ENCODE peak calls at places on chromosomes 1 and 21, in five cellular contexts. One of them, this sample, is unnamed.

GRCh38 chr21:36504067-36505058 is 24.4 kb upstream of the CLDN14 start:
- DNase-seq in activated T-helper 1 cell treated with anti-CD3 and anti-CD28 coated beads, Interleukin-12 subunit alpha, Interleukin-12 subunit beta, Interleukin-2, Interleukin-4 antibody, amounts not matched to agents 30 ng/mL and 10 ng/mL and 1 ng/mL, durations not matched to agents 14 hours and 24 hours and 36 hours: no peak
- DNase-seq in left cardiac atrium: no peak
- DNase-seq in NCI-H146: peak; percentile 30
- DNase-seq in germinal center: peak; percentile 24
- DNase-seq in this sample: no peak

GRCh38 chr1:183575606-183576005 is 14.7 kb downstream of the NCF2 start:
- DNase-seq in germinal center: no peak
- DNase-seq in NCI-H146: no peak
- DNase-seq in left cardiac atrium: no peak
- DNase-seq in activated T-helper 1 cell treated with anti-CD3 and anti-CD28 coated beads, Interleukin-12 subunit alpha, Interleukin-12 subunit beta, Interleukin-2, Interleukin-4 antibody, amounts not matched to agents 30 ng/mL and 10 ng/mL and 1 ng/mL, durations not matched to agents 14 hours and 24 hours and 36 hours: no peak
- DNase-seq in this sample: no peak

GRCh38 chr1:236063919-236064673 is 794 bp downstream of the NID1 start:
- DNase-seq in NCI-H146: peak; percentile 23
- DNase-seq in germinal center: peak; percentile 10
- DNase-seq in left cardiac atrium: peak; percentile 64
- DNase-seq in activated T-helper 1 cell treated with anti-CD3 and anti-CD28 coated beads, Interleukin-12 subunit alpha, Interleukin-12 subunit beta, Interleukin-2, Interleukin-4 antibody, amounts not matched to agents 30 ng/mL and 10 ng/mL and 1 ng/mL, durations not matched to agents 14 hours and 24 hours and 36 hours: no peak
- DNase-seq in this sample: peak; percentile 51

GRCh38 chr1:8343464-8344001 is 25.6 kb downstream of the SLC45A1 start:
- DNase-seq in germinal center: no peak
- DNase-seq in activated T-helper 1 cell treated with anti-CD3 and anti-CD28 coated beads, Interleukin-12 subunit alpha, Interleukin-12 subunit beta, Interleukin-2, Interleukin-4 antibody, amounts not matched to agents 30 ng/mL and 10 ng/mL and 1 ng/mL, durations not matched to agents 14 hours and 24 hours and 36 hours: no peak
- DNase-seq in left cardiac atrium: peak; percentile 81
- DNase-seq in NCI-H146: no peak
- DNase-seq in this sample: peak; percentile 95

GRCh38 chr1:53274026-53274425 is 35.7 kb upstream of the MAGOH start:
- DNase-seq in activated T-helper 1 cell treated with anti-CD3 and anti-CD28 coated beads, Interleukin-12 subunit alpha, Interleukin-12 subunit beta, Interleukin-2, Interleukin-4 antibody, amounts not matched to agents 30 ng/mL and 10 ng/mL and 1 ng/mL, durations not matched to agents 14 hours and 24 hours and 36 hours: no peak
- DNase-seq in germinal center: no peak
- DNase-seq in left cardiac atrium: no peak
- DNase-seq in NCI-H146: no peak
- DNase-seq in this sample: no peak

GRCh38 chr1:112852276-112852675 is 103.7 kb downstream of the SLC16A1 start:
- DNase-seq in left cardiac atrium: no peak
- DNase-seq in germinal center: no peak
- DNase-seq in NCI-H146: peak; percentile 96
- DNase-seq in activated T-helper 1 cell treated with anti-CD3 and anti-CD28 coated beads, Interleukin-12 subunit alpha, Interleukin-12 subunit beta, Interleukin-2, Interleukin-4 antibody, amounts not matched to agents 30 ng/mL and 10 ng/mL and 1 ng/mL, durations not matched to agents 14 hours and 24 hours and 36 hours: no peak
- DNase-seq in this sample: no peak

GRCh38 chr1:104868794-104869193 is 1119.1 kb downstream of the AMY1C start:
- DNase-seq in germinal center: no peak
- DNase-seq in activated T-helper 1 cell treated with anti-CD3 and anti-CD28 coated beads, Interleukin-12 subunit alpha, Interleukin-12 subunit beta, Interleukin-2, Interleukin-4 antibody, amounts not matched to agents 30 ng/mL and 10 ng/mL and 1 ng/mL, durations not matched to agents 14 hours and 24 hours and 36 hours: no peak
- DNase-seq in NCI-H146: no peak
- DNase-seq in left cardiac atrium: no peak
- DNase-seq in this sample: no peak

GRCh38 chr1:3776231-3777030 is 3.9 kb downstream of the SMIM1 start:
- DNase-seq in left cardiac atrium: no peak
- DNase-seq in NCI-H146: no peak
- DNase-seq in germinal center: no peak
- DNase-seq in activated T-helper 1 cell treated with anti-CD3 and anti-CD28 coated beads, Interleukin-12 subunit alpha, Interleukin-12 subunit beta, Interleukin-2, Interleukin-4 antibody, amounts not matched to agents 30 ng/mL and 10 ng/mL and 1 ng/mL, durations not matched to agents 14 hours and 24 hours and 36 hours: no peak
- DNase-seq in this sample: no peak

GRCh38 chr1:232046531-232047283 is 420.1 kb downstream of the DISC1 start:
- DNase-seq in left cardiac atrium: no peak
- DNase-seq in activated T-helper 1 cell treated with anti-CD3 and anti-CD28 coated beads, Interleukin-12 subunit alpha, Interleukin-12 subunit beta, Interleukin-2, Interleukin-4 antibody, amounts not matched to agents 30 ng/mL and 10 ng/mL and 1 ng/mL, durations not matched to agents 14 hours and 24 hours and 36 hours: no peak
- DNase-seq in NCI-H146: no peak
- DNase-seq in germinal center: no peak
- DNase-seq in this sample: no peak

GRCh38 chr1:55107111-55107510 is 67.8 kb downstream of the PCSK9 start:
- DNase-seq in left cardiac atrium: no peak
- DNase-seq in germinal center: no peak
- DNase-seq in activated T-helper 1 cell treated with anti-CD3 and anti-CD28 coated beads, Interleukin-12 subunit alpha, Interleukin-12 subunit beta, Interleukin-2, Interleukin-4 antibody, amounts not matched to agents 30 ng/mL and 10 ng/mL and 1 ng/mL, durations not matched to agents 14 hours and 24 hours and 36 hours: no peak
- DNase-seq in NCI-H146: no peak
- DNase-seq in this sample: no peak

GRCh38 chr21:46079357-46080170 is 18.3 kb upstream of the COL6A2 start:
- DNase-seq in NCI-H146: no peak
- DNase-seq in activated T-helper 1 cell treated with anti-CD3 and anti-CD28 coated beads, Interleukin-12 subunit alpha, Interleukin-12 subunit beta, Interleukin-2, Interleukin-4 antibody, amounts not matched to agents 30 ng/mL and 10 ng/mL and 1 ng/mL, durations not matched to agents 14 hours and 24 hours and 36 hours: no peak
- DNase-seq in germinal center: no peak
- DNase-seq in left cardiac atrium: peak; percentile 62
- DNase-seq in this sample: peak; percentile 82

GRCh38 chr1:157363660-157364140 is 188.6 kb downstream of the FCRL5 start:
- DNase-seq in NCI-H146: peak; percentile 44
- DNase-seq in activated T-helper 1 cell treated with anti-CD3 and anti-CD28 coated beads, Interleukin-12 subunit alpha, Interleukin-12 subunit beta, Interleukin-2, Interleukin-4 antibody, amounts not matched to agents 30 ng/mL and 10 ng/mL and 1 ng/mL, durations not matched to agents 14 hours and 24 hours and 36 hours: no peak
- DNase-seq in left cardiac atrium: no peak
- DNase-seq in germinal center: peak; percentile 64
- DNase-seq in this sample: no peak

GRCh38 chr21:26490771-26491170 is 82.3 kb downstream of the CYYR1 start:
- DNase-seq in germinal center: no peak
- DNase-seq in activated T-helper 1 cell treated with anti-CD3 and anti-CD28 coated beads, Interleukin-12 subunit alpha, Interleukin-12 subunit beta, Interleukin-2, Interleukin-4 antibody, amounts not matched to agents 30 ng/mL and 10 ng/mL and 1 ng/mL, durations not matched to agents 14 hours and 24 hours and 36 hours: no peak
- DNase-seq in left cardiac atrium: no peak
- DNase-seq in NCI-H146: no peak
- DNase-seq in this sample: peak; percentile 36

GRCh38 chr1:38558476-38559179 is 300.9 kb downstream of the RRAGC start:
- DNase-seq in germinal center: peak; percentile 22
- DNase-seq in left cardiac atrium: no peak
- DNase-seq in activated T-helper 1 cell treated with anti-CD3 and anti-CD28 coated beads, Interleukin-12 subunit alpha, Interleukin-12 subunit beta, Interleukin-2, Interleukin-4 antibody, amounts not matched to agents 30 ng/mL and 10 ng/mL and 1 ng/mL, durations not matched to agents 14 hours and 24 hours and 36 hours: no peak
- DNase-seq in NCI-H146: no peak
- DNase-seq in this sample: no peak

GRCh38 chr1:59195151-59195550 is 101.7 kb upstream of the FGGY start:
- DNase-seq in germinal center: no peak
- DNase-seq in activated T-helper 1 cell treated with anti-CD3 and anti-CD28 coated beads, Interleukin-12 subunit alpha, Interleukin-12 subunit beta, Interleukin-2, Interleukin-4 antibody, amounts not matched to agents 30 ng/mL and 10 ng/mL and 1 ng/mL, durations not matched to agents 14 hours and 24 hours and 36 hours: no peak
- DNase-seq in NCI-H146: no peak
- DNase-seq in left cardiac atrium: no peak
- DNase-seq in this sample: peak; percentile 39

This sample was measured in astrocyte.